ENCODE peak calls at places on chromosomes 2 and 18, in nine cellular contexts. U is GM13976, Q is A673, G is A549, B is lower leg skin, V is suprapubic skin, S is stomach, P is psoas muscle, W is B cell. L is an unnamed sample.

GRCh38 chr2:96952976-96953610 is 33.3 kb downstream of the FAM178B start:
- DNase-seq in U (no peak), Q (no peak), G (no peak), B (no peak), V (no peak), S (peak), P (peak), W (peak), L (no peak)

GRCh38 chr2:204681412-204681811 is 136.1 kb downstream of the PARD3B start:
- DNase-seq in U (no peak), Q (no peak), G (no peak), B (no peak), V (no peak), S (no peak), P (no peak), W (no peak), L (no peak)

GRCh38 chr2:100293341-100294161 is 28.8 kb downstream of the LONRF2 start:
- DNase-seq in U (no peak), Q (no peak), G (no peak), B (no peak), V (no peak), S (no peak), P (no peak), W (no peak), L (no peak)

GRCh38 chr2:128378231-128379020 is 59.8 kb upstream of the HS6ST1 start:
- DNase-seq in U (no peak), Q (no peak), G (no peak), B (peak), V (peak), S (peak), P (peak), W (no peak), L (no peak)

GRCh38 chr2:210399440-210400041 is 77.0 kb downstream of the LANCL1 start:
- DNase-seq in U (peak), Q (peak), G (no peak), B (no peak), V (no peak), S (no peak), P (no peak), W (no peak), L (no peak)

GRCh38 chr18:11689031-11689971 is at the start of gene GNAL:
- DNase-seq in U (peak), Q (peak), G (peak), B (peak), V (peak), S (peak), P (peak), W (no peak), L (peak)

GRCh38 chr2:118576109-118576855 is 271.2 kb downstream of the EN1 start:
- DNase-seq in U (no peak), Q (no peak), G (no peak), B (no peak), V (no peak), S (no peak), P (no peak), W (no peak), L (no peak)

GRCh38 chr2:70965506-70965905 is 12.9 kb upstream of the ANKRD53 start:
- DNase-seq in U (no peak), Q (no peak), G (no peak), B (peak), V (peak), S (no peak), P (no peak), W (peak), L (no peak)

GRCh38 chr2:136118819-136119716 is 1.1 kb upstream of the CXCR4 start:
- DNase-seq in U (peak), Q (no peak), G (no peak), B (peak), V (no peak), S (peak), P (peak), W (peak), L (peak)

GRCh38 chr18:37566479-37567060 is 972 bp upstream of the CELF4 start:
- DNase-seq in U (no peak), Q (peak), G (no peak), B (no peak), V (peak), S (no peak), P (no peak), W (no peak), L (no peak)

GRCh38 chr2:200812122-200813022 is 662 bp downstream of the BZW1 start:
- DNase-seq in U (peak), Q (peak), G (peak), B (peak), V (peak), S (peak), P (peak), W (peak), L (peak)

GRCh38 chr2:221203138-221203537 is 369.0 kb downstream of the EPHA4 start:
- DNase-seq in U (peak), Q (no peak), G (no peak), B (no peak), V (no peak), S (no peak), P (no peak), W (peak), L (peak)

GRCh38 chr2:202322435-202322834 is 53.7 kb upstream of the BMPR2 start:
- DNase-seq in U (no peak), Q (no peak), G (no peak), B (no peak), V (no peak), S (no peak), P (no peak), W (no peak), L (no peak)

GRCh38 chr2:119713819-119714490 is 35.0 kb downstream of the TMEM177 start:
- DNase-seq in U (no peak), Q (no peak), G (no peak), B (no peak), V (no peak), S (no peak), P (no peak), W (no peak), L (no peak)

GRCh38 chr2:221750317-221750716 is 178.2 kb upstream of the EPHA4 start:
- DNase-seq in U (no peak), Q (no peak), G (no peak), B (no peak), V (no peak), S (no peak), P (no peak), W (no peak), L (no peak)

GRCh38 chr2:3264010-3264744 is 113.4 kb downstream of the EIPR1 start:
- DNase-seq in U (no peak), Q (no peak), G (no peak), B (no peak), V (no peak), S (no peak), P (no peak), W (no peak), L (no peak)

GRCh38 chr2:176151199-176152099 is at the start of gene HOXD4:
- DNase-seq in U (no peak), Q (no peak), G (no peak), B (peak), V (no peak), S (peak), P (peak), W (no peak), L (no peak)

GRCh38 chr2:37287966-37288365 is 36.7 kb downstream of the PRKD3 start:
- DNase-seq in U (peak), Q (peak), G (peak), B (no peak), V (no peak), S (no peak), P (no peak), W (no peak), L (peak)

GRCh38 chr18:9708057-9708881 is at the start of gene RAB31:
- DNase-seq in U (peak), Q (peak), G (peak), B (peak), V (peak), S (peak), P (peak), W (peak), L (peak)

GRCh38 chr2:217247511-217247910 is 387.6 kb upstream of the TNP1 start:
- DNase-seq in U (no peak), Q (no peak), G (no peak), B (no peak), V (no peak), S (peak), P (peak), W (no peak), L (no peak)

DNA sequence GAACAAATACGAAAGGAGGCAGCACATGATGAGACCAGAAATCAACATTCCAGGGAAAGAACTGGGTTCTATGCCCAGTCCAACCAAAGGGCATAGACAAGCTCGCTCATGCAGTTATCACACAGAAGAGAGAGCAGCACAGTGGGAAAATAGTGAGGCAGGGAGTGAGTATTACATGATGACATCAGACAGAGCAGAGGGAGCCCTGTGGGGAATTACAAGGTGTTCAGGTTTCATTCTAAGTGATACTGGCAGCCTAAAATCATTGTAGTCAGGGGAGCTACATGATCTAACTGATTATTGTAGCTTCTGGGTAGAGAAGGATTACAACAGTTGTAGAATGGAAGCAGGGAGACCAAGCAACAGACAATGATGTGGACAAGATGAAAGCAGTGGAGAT is 658.5 kb downstream of the ARHGAP15 start:
- DNase-seq in U (no peak), Q (no peak), G (no peak), B (no peak), V (no peak), S (no peak), P (no peak), W (no peak), L (no peak)
- TF ChIP-seq CTCF in U (no peak), Q (no peak), G (no peak), B (no peak), V (no peak), S (no peak), P (no peak), W (no peak), L (no peak)

GRCh38 chr2:69053416-69053965 is 40.5 kb downstream of the ANTXR1 start:
- DNase-seq in U (no peak), Q (no peak), G (no peak), B (no peak), V (no peak), S (no peak), P (no peak), W (no peak), L (no peak)
- TF ChIP-seq CTCF in U (no peak), Q (no peak), G (no peak), B (no peak), V (no peak), S (no peak), P (no peak), W (no peak), L (no peak)

GRCh38 chr2:85796549-85797262 is 42.9 kb downstream of the ATOH8 start:
- DNase-seq in U (no peak), Q (no peak), G (no peak), B (peak), V (peak), S (no peak), P (peak), W (no peak), L (no peak)

GRCh38 chr2:85799215-85799956 is 45.6 kb downstream of the ATOH8 start:
- DNase-seq in U (no peak), Q (no peak), G (peak), B (peak), V (peak), S (peak), P (peak), W (no peak), L (no peak)

GRCh38 chr2:85797263-85797660 is 43.5 kb downstream of the ATOH8 start:
- DNase-seq in U (no peak), Q (no peak), G (no peak), B (peak), V (peak), S (no peak), P (no peak), W (no peak), L (no peak)

GRCh38 chr2:85796046-85796548 is 42.3 kb downstream of the ATOH8 start:
- DNase-seq in U (no peak), Q (no peak), G (no peak), B (peak), V (peak), S (no peak), P (no peak), W (no peak), L (no peak)

DNA sequence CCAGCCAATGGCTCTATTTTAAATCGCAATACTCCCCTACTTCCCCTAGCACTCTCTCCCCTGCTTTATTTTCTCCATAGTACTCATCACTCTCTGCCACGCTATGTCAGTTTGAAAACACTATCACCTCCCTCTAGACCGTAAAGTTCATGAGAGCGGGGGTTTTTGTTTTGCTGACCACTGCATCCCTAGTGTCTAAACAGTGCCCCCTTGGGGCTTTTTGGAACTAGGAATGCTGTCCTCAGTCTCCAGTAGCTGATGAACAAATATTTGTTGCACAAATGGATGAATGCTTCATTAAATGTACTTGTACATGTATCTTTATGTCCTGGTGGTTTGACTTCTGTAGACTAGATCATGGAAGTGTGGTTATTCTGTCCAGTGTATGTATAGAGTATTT is 44.2 kb downstream of the ATOH8 start:
- DNase-seq in U (no peak), Q (peak), G (peak), B (no peak), V (peak), S (no peak), P (no peak), W (no peak), L (no peak)
- TF ChIP-seq CTCF in U (no peak), Q (peak), G (peak), B (no peak), V (no peak), S (no peak), P (peak), W (no peak), L (no peak)

GRCh38 chr2:73111300-73112025 is 1.3 kb downstream of the RAB11FIP5 start:
- DNase-seq in U (no peak), Q (no peak), G (peak), B (peak), V (peak), S (peak), P (no peak), W (no peak), L (no peak)
- TF ChIP-seq CTCF in U (no peak), Q (no peak), G (no peak), B (no peak), V (no peak), S (no peak), P (no peak), W (no peak), L (no peak)

GRCh38 chr2:235050992-235051351 is 99.2 kb downstream of the SH3BP4 start:
- DNase-seq in U (no peak), Q (peak), G (no peak), B (peak), V (peak), S (peak), P (peak), W (no peak), L (no peak)
- TF ChIP-seq CTCF in U (no peak), Q (peak), G (no peak), B (no peak), V (no peak), S (no peak), P (no peak), W (no peak), L (no peak)

DNA sequence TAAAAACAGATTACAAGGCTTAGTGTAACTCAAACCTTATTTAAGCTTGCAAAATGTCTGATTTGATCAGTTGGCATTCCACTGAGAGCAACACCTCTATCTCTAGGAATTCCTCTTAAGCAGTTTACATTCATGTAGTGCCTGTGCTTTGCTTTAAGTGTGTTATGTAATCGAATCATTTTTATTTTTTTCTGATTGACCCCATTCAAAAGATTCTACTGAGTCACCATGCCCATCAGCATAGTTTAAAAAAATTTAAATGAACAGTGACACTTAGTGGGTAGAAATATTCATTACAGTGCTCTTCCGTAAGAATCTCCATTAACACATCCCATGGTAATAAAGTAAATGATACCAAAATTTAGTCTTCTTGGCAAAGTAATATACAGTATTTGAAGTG is 67.8 kb upstream of the SLC4A10 start:
- DNase-seq in U (no peak), Q (peak), G (no peak), B (no peak), V (no peak), S (no peak), P (no peak), W (no peak), L (no peak)
- TF ChIP-seq CTCF in U (no peak), Q (peak), G (no peak), B (no peak), V (no peak), S (no peak), P (no peak), W (no peak), L (no peak)

GRCh38 chr2:205998601-205999000 is 87.4 kb downstream of the INO80D start:
- DNase-seq in U (no peak), Q (no peak), G (no peak), B (no peak), V (no peak), S (no peak), P (no peak), W (no peak), L (no peak)

DNA sequence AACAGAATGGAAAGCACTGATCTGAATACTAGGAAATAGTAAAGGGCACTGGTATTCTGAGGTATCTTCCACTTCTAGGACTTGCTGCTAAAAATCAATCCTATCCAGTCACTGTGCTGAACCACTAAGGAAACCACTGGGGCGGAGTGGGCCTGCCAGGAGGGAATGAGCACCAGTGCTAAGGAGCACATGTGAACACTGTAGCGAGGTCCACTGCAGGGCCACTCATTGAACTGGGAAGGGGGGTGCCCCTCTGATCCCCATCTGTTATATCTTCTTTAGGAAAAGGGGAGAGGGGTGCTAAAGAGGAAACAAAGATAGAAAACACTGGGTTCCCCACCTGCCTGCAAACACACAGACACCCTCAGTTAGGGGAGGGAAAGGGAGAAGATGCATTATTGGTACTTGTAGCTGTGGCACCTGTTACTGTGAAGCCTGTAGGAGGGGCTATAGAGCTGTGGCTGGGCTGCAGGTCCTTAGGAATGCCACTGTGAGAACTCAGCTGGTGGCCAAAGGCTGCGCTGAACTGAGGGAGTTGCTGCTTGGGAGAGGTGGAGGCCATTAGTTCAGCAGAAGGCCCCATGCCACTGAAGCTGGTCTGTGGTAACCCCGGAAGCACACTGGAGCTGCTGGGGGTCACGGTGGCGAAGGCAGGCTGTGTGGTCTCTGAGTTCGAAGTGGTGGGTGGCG is 81.8 kb downstream of the INO80D start:
- DNase-seq in U (no peak), Q (peak), G (no peak), B (no peak), V (no peak), S (no peak), P (no peak), W (no peak), L (no peak)
- TF ChIP-seq CTCF in U (no peak), Q (peak), G (no peak), B (no peak), V (no peak), S (no peak), P (no peak), W (no peak), L (peak)

GRCh38 chr18:58321986-58322385 is 278.0 kb downstream of the NEDD4L start:
- DNase-seq in U (peak), Q (peak), G (peak), B (peak), V (no peak), S (peak), P (peak), W (no peak), L (peak)
- TF ChIP-seq CTCF in U (peak), Q (peak), G (peak), B (no peak), V (peak), S (no peak), P (peak), W (no peak), L (peak)

GRCh38 chr18:12991839-12992216 is 666 bp downstream of the CEP192 start:
- DNase-seq in U (no peak), Q (no peak), G (no peak), B (no peak), V (no peak), S (no peak), P (no peak), W (no peak), L (no peak)

GRCh38 chr18:12990128-12990485 is 1.1 kb upstream of the CEP192 start:
- DNase-seq in U (no peak), Q (no peak), G (no peak), B (no peak), V (no peak), S (no peak), P (no peak), W (no peak), L (no peak)

GRCh38 chr18:12990662-12990976 is 543 bp upstream of the CEP192 start:
- DNase-seq in U (no peak), Q (no peak), G (no peak), B (no peak), V (no peak), S (no peak), P (no peak), W (no peak), L (no peak)

GRCh38 chr18:12989397-12990127 is 1.6 kb upstream of the CEP192 start:
- DNase-seq in U (no peak), Q (no peak), G (no peak), B (no peak), V (no peak), S (no peak), P (peak), W (no peak), L (no peak)

GRCh38 chr18:12990977-12991838 is at the start of gene CEP192:
- DNase-seq in U (peak), Q (peak), G (peak), B (peak), V (peak), S (peak), P (peak), W (peak), L (peak)
- TF ChIP-seq CTCF in U (peak), Q (no peak), G (no peak), B (peak), V (no peak), S (no peak), P (no peak), W (peak), L (no peak)